ENCODE peak calls at places on chromosomes 12 and 14, in nine cellular contexts. One of them, this sample, is unnamed.

GRCh38 chr12:7144414-7145120 is 14.4 kb downstream of the CLSTN3 start:
- DNase-seq in MCF 10A: peak; percentile 41
- DNase-seq in NCI-H1092: no peak
- DNase-seq in HFF-Myc: no peak
- DNase-seq in B cell: peak; percentile 54
- DNase-seq in WTC11: no peak
- DNase-seq in naive thymus-derived CD4-positive, alpha-beta T cell: no peak
- DNase-seq in NCI-H774: no peak
- DNase-seq in amygdala: no peak
- DNase-seq in this sample: peak; percentile 50

GRCh38 chr14:77508249-77508648 is 9.6 kb upstream of the ISM2 start:
- DNase-seq in MCF 10A: peak; percentile 78
- DNase-seq in NCI-H1092: no peak
- DNase-seq in HFF-Myc: no peak
- DNase-seq in B cell: no peak
- DNase-seq in WTC11: no peak
- DNase-seq in naive thymus-derived CD4-positive, alpha-beta T cell: no peak
- DNase-seq in NCI-H774: no peak
- DNase-seq in amygdala: no peak
- DNase-seq in this sample: no peak

GRCh38 chr12:92844147-92844763 is 84.8 kb downstream of the EEA1 start:
- DNase-seq in MCF 10A: no peak
- DNase-seq in NCI-H1092: no peak
- DNase-seq in HFF-Myc: no peak
- DNase-seq in B cell: no peak
- DNase-seq in WTC11: no peak
- DNase-seq in naive thymus-derived CD4-positive, alpha-beta T cell: no peak
- DNase-seq in NCI-H774: no peak
- DNase-seq in amygdala: no peak
- DNase-seq in this sample: no peak

GRCh38 chr14:64303471-64303917 is 9.3 kb upstream of the ESR2 start:
- DNase-seq in MCF 10A: peak; percentile 79
- DNase-seq in NCI-H1092: peak; percentile 49
- DNase-seq in HFF-Myc: peak; percentile 37
- DNase-seq in B cell: peak; percentile 57
- DNase-seq in WTC11: no peak
- DNase-seq in naive thymus-derived CD4-positive, alpha-beta T cell: no peak
- DNase-seq in NCI-H774: peak; percentile 20
- DNase-seq in amygdala: no peak
- DNase-seq in this sample: peak; percentile 75

GRCh38 chr14:101602466-101602840 is 41.2 kb downstream of the DIO3 start:
- DNase-seq in MCF 10A: no peak
- DNase-seq in NCI-H1092: no peak
- DNase-seq in HFF-Myc: no peak
- DNase-seq in B cell: no peak
- DNase-seq in WTC11: no peak
- DNase-seq in naive thymus-derived CD4-positive, alpha-beta T cell: peak; percentile 15
- DNase-seq in NCI-H774: no peak
- DNase-seq in amygdala: no peak
- DNase-seq in this sample: no peak

GRCh38 chr12:118402251-118402650 is 25.9 kb downstream of the SUDS3 start:
- DNase-seq in MCF 10A: no peak
- DNase-seq in NCI-H1092: no peak
- DNase-seq in HFF-Myc: no peak
- DNase-seq in B cell: no peak
- DNase-seq in WTC11: no peak
- DNase-seq in naive thymus-derived CD4-positive, alpha-beta T cell: no peak
- DNase-seq in NCI-H774: no peak
- DNase-seq in amygdala: no peak
- DNase-seq in this sample: no peak

GRCh38 chr14:30855345-30856037 is 18.9 kb upstream of the COCH start:
- DNase-seq in MCF 10A: no peak
- DNase-seq in NCI-H1092: no peak
- DNase-seq in HFF-Myc: no peak
- DNase-seq in B cell: no peak
- DNase-seq in WTC11: no peak
- DNase-seq in naive thymus-derived CD4-positive, alpha-beta T cell: peak; percentile 37
- DNase-seq in NCI-H774: no peak
- DNase-seq in amygdala: no peak
- DNase-seq in this sample: peak; percentile 55

GRCh38 chr12:97854477-97854876 is 391.9 kb downstream of the RMST start:
- DNase-seq in MCF 10A: no peak
- DNase-seq in NCI-H1092: no peak
- DNase-seq in HFF-Myc: no peak
- DNase-seq in B cell: no peak
- DNase-seq in WTC11: no peak
- DNase-seq in naive thymus-derived CD4-positive, alpha-beta T cell: no peak
- DNase-seq in NCI-H774: no peak
- DNase-seq in amygdala: no peak
- DNase-seq in this sample: no peak

GRCh38 chr12:13094349-13094748 is 9.1 kb downstream of the GSG1 start:
- DNase-seq in MCF 10A: peak; percentile 40
- DNase-seq in NCI-H1092: no peak
- DNase-seq in HFF-Myc: no peak
- DNase-seq in B cell: no peak
- DNase-seq in WTC11: no peak
- DNase-seq in naive thymus-derived CD4-positive, alpha-beta T cell: no peak
- DNase-seq in NCI-H774: no peak
- DNase-seq in amygdala: no peak
- DNase-seq in this sample: peak; percentile 48

GRCh38 chr12:107319536-107320030 is 226.2 kb upstream of the CRY1 start:
- DNase-seq in MCF 10A: no peak
- DNase-seq in NCI-H1092: no peak
- DNase-seq in HFF-Myc: no peak
- DNase-seq in B cell: peak; percentile 40
- DNase-seq in WTC11: no peak
- DNase-seq in naive thymus-derived CD4-positive, alpha-beta T cell: no peak
- DNase-seq in NCI-H774: peak; percentile 40
- DNase-seq in amygdala: no peak
- DNase-seq in this sample: peak; percentile 30

GRCh38 chr14:64812412-64812811 is 67.3 kb downstream of the SPTB start:
- DNase-seq in MCF 10A: peak; percentile 35
- DNase-seq in NCI-H1092: no peak
- DNase-seq in HFF-Myc: no peak
- DNase-seq in B cell: peak; percentile 39
- DNase-seq in WTC11: peak; percentile 73
- DNase-seq in naive thymus-derived CD4-positive, alpha-beta T cell: no peak
- DNase-seq in NCI-H774: peak; percentile 67
- DNase-seq in amygdala: no peak
- DNase-seq in this sample: no peak

GRCh38 chr12:94769746-94770396 is 119.5 kb upstream of the TMCC3 start:
- DNase-seq in MCF 10A: no peak
- DNase-seq in NCI-H1092: no peak
- DNase-seq in HFF-Myc: no peak
- DNase-seq in B cell: no peak
- DNase-seq in WTC11: no peak
- DNase-seq in naive thymus-derived CD4-positive, alpha-beta T cell: no peak
- DNase-seq in NCI-H774: no peak
- DNase-seq in amygdala: no peak
- DNase-seq in this sample: peak; percentile 27